ENCODE peak calls at places on chromosomes 11 and 22, in five cellular contexts. Q is sciatic nerve, B is NCI-H1417, U is dorsolateral prefrontal cortex, L is NCI-H1694. W is an unnamed sample.

GRCh38 chr11:121210445-121210970 is 82.1 kb upstream of the SC5D start:
- DNase-seq in Q (no peak), B (no peak), U (no peak), L (no peak), W (no peak)

GRCh38 chr22:37533995-37534394 is 14.8 kb upstream of the CARD10 start:
- DNase-seq in Q (no peak), B (no peak), U (no peak), L (peak; percentile 91), W (no peak)

GRCh38 chr22:41308054-41308453 is 6.7 kb downstream of the ZC3H7B start:
- DNase-seq in Q (no peak), B (no peak), U (no peak), L (no peak), W (no peak)

GRCh38 chr22:49259870-49260615 is 567.6 kb downstream of the BRD1 start:
- DNase-seq in Q (peak; percentile 15), B (no peak), U (no peak), L (no peak), W (no peak)

GRCh38 chr11:126606484-126606883 is 251.0 kb downstream of the ST3GAL4 start:
- DNase-seq in Q (no peak), B (no peak), U (no peak), L (no peak), W (no peak)

GRCh38 chr22:31683181-31684105 is 21.4 kb upstream of the PISD start:
- DNase-seq in Q (no peak), B (no peak), U (no peak), L (no peak), W (no peak)

GRCh38 chr22:38009000-38009806 is 24.8 kb upstream of the SOX10 start:
- DNase-seq in Q (no peak), B (no peak), U (no peak), L (no peak), W (no peak)

GRCh38 chr22:35523167-35523928 is 17.3 kb upstream of the RASD2 start:
- DNase-seq in Q (no peak), B (no peak), U (no peak), L (no peak), W (peak; percentile 32)

GRCh38 chr11:35173620-35174278 is 34.8 kb downstream of the CD44 start:
- DNase-seq in Q (no peak), B (no peak), U (no peak), L (no peak), W (no peak)

GRCh38 chr11:13963169-13963948 is 836 bp downstream of the SPON1 start:
- DNase-seq in Q (peak; percentile 60), B (no peak), U (no peak), L (no peak), W (no peak)

GRCh38 chr11:61733120-61733978 is 19.1 kb upstream of the MYRF start:
- DNase-seq in Q (peak; percentile 95), B (peak; percentile 85), U (peak; percentile 94), L (peak; percentile 89), W (peak; percentile 85)

GRCh38 chr11:1335811-1336761 is 26.7 kb upstream of the TOLLIP start:
- DNase-seq in Q (peak; percentile 82), B (peak; percentile 13), U (peak; percentile 62), L (no peak), W (peak; percentile 64)

GRCh38 chr22:45991108-45991507 is 14.1 kb upstream of the WNT7B start:
- DNase-seq in Q (no peak), B (no peak), U (no peak), L (no peak), W (no peak)

GRCh38 chr22:24592144-24592845 is 578 bp downstream of the LRRC75B start:
- DNase-seq in Q (peak; percentile 76), B (no peak), U (no peak), L (no peak), W (no peak)